ENCODE peak calls at places on chromosomes 16 and 17, in seven cellular contexts. V is HL-60, G is esophagus muscularis mucosa, T is psoas muscle, F is uterus, P is SK-N-SH, O is breast epithelium. W is an unnamed sample.

GRCh38 chr17:10814083-10814482 is 10.2 kb upstream of the TMEM238L start:
- DNase-seq in V (no peak), O (no peak), T (no peak), G (no peak), P (no peak), F (no peak), W (no peak)

GRCh38 chr17:77810536-77810935 is 148.0 kb upstream of the TNRC6C start:
- DNase-seq in T (peak), O (no peak), V (no peak), P (no peak), F (peak), G (no peak), W (no peak)

GRCh38 chr17:7882629-7883028 is 6.0 kb upstream of the CHD3 start:
- DNase-seq in O (no peak), P (no peak), V (no peak), F (no peak), G (no peak), T (no peak), W (no peak)

GRCh38 chr17:81964081-81964849 is 3.3 kb upstream of the NOTUM start:
- DNase-seq in F (no peak), G (no peak), O (no peak), P (no peak), T (no peak), V (no peak), W (no peak)

GRCh38 chr17:72349508-72350472 is 229.0 kb downstream of the SOX9 start:
- DNase-seq in P (peak), G (no peak), O (no peak), V (no peak), F (no peak), T (no peak), W (no peak)

GRCh38 chr17:50988427-50988826 is 122.3 kb upstream of the TOB1 start:
- DNase-seq in F (no peak), G (no peak), P (no peak), V (no peak), T (no peak), O (no peak), W (no peak)

GRCh38 chr16:56279132-56279531 is 87.8 kb downstream of the GNAO1 start:
- DNase-seq in V (no peak), O (peak), G (no peak), T (no peak), F (no peak), P (no peak), W (peak)

GRCh38 chr16:5504028-5504758 is 406.6 kb upstream of the EEF2KMT start:
- DNase-seq in F (no peak), G (no peak), V (no peak), P (peak), O (no peak), T (no peak), W (no peak)

DNA sequence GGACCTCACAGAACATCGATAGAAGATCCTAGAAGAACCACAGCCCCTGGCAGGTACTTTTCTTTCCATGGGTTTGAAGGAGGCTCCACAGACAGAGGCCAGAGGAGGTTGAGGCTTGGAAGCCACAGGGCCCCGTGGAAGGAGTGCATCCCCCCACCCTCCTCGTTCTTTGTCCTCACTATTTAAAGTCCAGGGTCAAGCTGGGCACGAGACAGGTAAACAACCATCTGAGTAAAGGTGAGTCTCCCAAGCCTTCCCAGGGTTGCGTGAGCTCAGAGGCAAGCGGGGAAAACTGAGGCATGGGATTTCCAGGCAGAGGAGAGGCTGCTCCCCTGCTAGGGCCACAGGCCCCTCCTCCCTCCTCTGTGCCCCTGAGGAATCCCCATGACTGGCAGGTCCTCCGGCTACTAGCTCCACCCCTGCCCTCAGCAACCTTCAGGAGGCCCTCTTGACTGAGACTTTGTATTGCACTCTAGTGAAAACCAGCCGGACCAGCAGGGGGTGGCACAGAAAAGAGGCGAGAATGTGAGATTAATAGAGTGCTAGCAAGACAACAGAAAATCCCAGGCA is 927 bp upstream of the SULT1A2 start:
- DNase-seq in V (no peak), G (no peak), P (no peak), T (no peak), F (no peak), O (no peak), W (no peak)
- H3K4me3 ChIP-seq in V (no peak), G (no peak), P (no peak), T (no peak), F (no peak), O (no peak), W (no peak)

DNA sequence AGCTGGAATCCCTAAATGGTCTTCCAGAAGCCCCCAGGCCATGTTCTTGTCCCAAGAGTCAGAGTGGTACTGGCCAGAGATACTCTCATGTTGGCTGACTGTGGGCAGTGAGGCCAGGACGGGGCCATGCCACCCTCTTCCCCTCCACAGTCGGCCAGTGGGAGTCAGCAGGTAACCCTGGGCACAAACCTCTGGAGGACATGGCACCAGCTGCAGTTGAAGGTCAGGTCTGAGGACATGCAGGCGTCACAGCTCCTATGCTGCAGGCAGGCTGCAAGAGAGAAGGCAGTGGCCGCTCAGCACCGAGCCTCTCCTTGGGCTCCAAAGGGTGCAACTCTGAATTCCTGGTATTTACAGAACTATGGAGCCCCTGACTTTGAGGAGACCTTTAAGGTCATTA is 68.2 kb downstream of the PLXDC1 start:
- DNase-seq in O (no peak), V (no peak), F (no peak), G (no peak), T (no peak), P (no peak), W (no peak)
- H3K27ac ChIP-seq in O (peak), V (no peak), F (peak), G (peak), T (peak), P (no peak), W (no peak)

GRCh38 chr16:78227855-78228254 is 128.4 kb downstream of the WWOX start:
- DNase-seq in F (no peak), V (no peak), O (no peak), T (no peak), G (peak), P (peak), W (no peak)
- TF ChIP-seq CTCF in F (peak), V (no peak), O (no peak), T (peak), G (no peak), P (peak), W (no peak)

GRCh38 chr17:42422412-42422957 is 571 bp downstream of the CAVIN1 start:
- DNase-seq in O (peak), F (no peak), P (peak), V (peak), T (peak), G (no peak), W (no peak)

GRCh38 chr17:42424991-42425610 is 2.0 kb upstream of the CAVIN1 start:
- DNase-seq in G (no peak), T (no peak), O (no peak), V (no peak), F (no peak), P (no peak), W (no peak)

GRCh38 chr17:42423766-42424165 is 710 bp upstream of the CAVIN1 start:
- DNase-seq in P (no peak), T (no peak), G (no peak), F (no peak), V (no peak), O (peak), W (no peak)

GRCh38 chr17:42421479-42422332 is 1.4 kb downstream of the CAVIN1 start:
- DNase-seq in V (no peak), T (peak), O (peak), F (peak), P (peak), G (no peak), W (no peak)

GRCh38 chr17:42422958-42423712 is at the start of gene CAVIN1:
- DNase-seq in F (peak), O (peak), V (no peak), T (peak), P (peak), G (peak), W (no peak)
- H3K4me3 ChIP-seq in F (peak), O (peak), V (no peak), T (peak), P (peak), G (peak), W (peak)

GRCh38 chr17:48297825-48298224 is 132.2 kb downstream of the SKAP1 start:
- DNase-seq in T (no peak), G (no peak), V (no peak), F (no peak), P (no peak), O (no peak), W (no peak)

GRCh38 chr17:48293319-48294192 is 136.5 kb downstream of the SKAP1 start:
- DNase-seq in G (no peak), O (no peak), V (no peak), P (no peak), T (no peak), F (no peak), W (no peak)

GRCh38 chr17:48294193-48294909 is 135.7 kb downstream of the SKAP1 start:
- DNase-seq in G (no peak), F (no peak), O (no peak), P (no peak), T (no peak), V (no peak), W (no peak)

GRCh38 chr17:48296453-48296852 is 133.6 kb downstream of the SKAP1 start:
- DNase-seq in F (no peak), O (no peak), G (no peak), T (no peak), P (no peak), V (no peak), W (no peak)

DNA sequence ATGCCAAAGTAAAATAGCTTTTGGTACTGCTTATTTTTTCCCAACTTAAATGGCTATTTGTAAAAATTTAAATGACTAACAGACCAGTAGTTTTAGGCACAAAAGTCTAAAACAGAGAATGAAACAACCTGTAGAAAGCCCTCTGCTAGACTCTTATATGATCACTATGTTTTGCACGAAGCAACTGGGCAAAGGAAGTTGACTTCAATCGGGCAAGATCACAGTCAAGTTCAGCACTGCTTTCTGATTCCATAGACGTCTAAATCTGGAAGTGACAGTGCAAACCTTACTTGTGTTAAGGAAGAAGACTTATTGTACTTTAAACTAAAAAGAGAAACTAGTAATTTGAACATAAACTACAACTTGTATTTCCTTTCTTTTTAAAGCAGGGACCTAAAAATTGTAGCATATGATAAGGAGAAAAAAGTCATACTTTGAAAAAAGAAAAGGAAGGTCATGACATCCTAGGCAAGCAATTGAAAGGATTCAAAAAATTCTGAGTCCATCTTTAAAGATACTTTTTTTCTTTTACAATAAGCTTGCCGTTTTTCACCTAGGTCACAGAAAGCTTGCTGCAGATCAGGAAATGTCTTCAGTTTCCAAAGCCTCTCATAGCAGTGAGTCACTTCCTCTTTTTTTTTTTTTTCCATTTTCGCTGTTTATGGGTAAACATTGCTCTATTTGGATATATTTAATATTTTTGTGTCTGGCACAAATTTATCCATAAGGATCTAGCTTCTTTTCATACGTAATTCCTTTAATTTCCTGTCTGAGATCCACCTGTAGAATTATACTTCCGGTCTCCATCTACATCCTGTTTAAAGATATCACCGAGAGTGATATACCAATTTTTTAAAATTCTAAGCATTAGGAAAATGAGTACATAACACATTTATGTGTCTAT is 134.8 kb downstream of the SKAP1 start:
- DNase-seq in F (no peak), G (no peak), O (no peak), T (no peak), P (no peak), V (no peak), W (no peak)
- H3K27ac ChIP-seq in F (no peak), G (no peak), O (peak), T (peak), P (no peak), V (peak), W (peak)

GRCh38 chr17:39357488-39357887 is 43.9 kb downstream of the FBXL20 start:
- DNase-seq in F (no peak), P (no peak), T (no peak), O (no peak), G (no peak), V (no peak), W (no peak)

GRCh38 chr17:39351508-39351907 is 49.9 kb downstream of the FBXL20 start:
- DNase-seq in P (no peak), O (no peak), T (no peak), G (no peak), V (no peak), F (no peak), W (no peak)

GRCh38 chr17:39352986-39353385 is 48.4 kb downstream of the FBXL20 start:
- DNase-seq in O (no peak), P (no peak), V (no peak), G (no peak), T (no peak), F (no peak), W (no peak)

GRCh38 chr17:39349246-39349645 is 52.2 kb downstream of the FBXL20 start:
- DNase-seq in O (no peak), P (no peak), T (no peak), F (no peak), G (no peak), V (no peak), W (no peak)

DNA sequence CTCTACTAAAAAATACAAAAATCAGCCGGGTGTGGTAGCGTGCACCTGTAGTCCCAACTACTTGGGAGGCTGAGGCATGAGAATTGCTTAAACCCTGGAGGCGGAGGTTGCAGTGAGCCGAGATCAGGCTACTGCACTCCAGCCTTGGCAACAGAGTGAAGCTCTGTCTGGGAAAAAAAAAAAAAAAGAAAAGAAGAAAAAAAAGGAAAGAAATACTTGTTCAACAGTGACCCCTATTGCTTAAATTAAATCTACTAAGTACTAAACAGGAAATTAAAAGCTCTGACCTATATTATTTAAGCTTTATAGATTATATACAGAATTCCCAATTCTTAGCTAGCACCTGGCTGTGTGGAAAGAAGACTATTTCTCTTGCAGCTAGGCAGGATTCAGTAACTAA is 48.9 kb downstream of the FBXL20 start:
- DNase-seq in T (no peak), F (no peak), P (no peak), G (no peak), V (no peak), O (no peak), W (no peak)
- TF ChIP-seq CTCF in T (no peak), F (no peak), P (peak), G (no peak), V (no peak), O (no peak), W (no peak)

DNA sequence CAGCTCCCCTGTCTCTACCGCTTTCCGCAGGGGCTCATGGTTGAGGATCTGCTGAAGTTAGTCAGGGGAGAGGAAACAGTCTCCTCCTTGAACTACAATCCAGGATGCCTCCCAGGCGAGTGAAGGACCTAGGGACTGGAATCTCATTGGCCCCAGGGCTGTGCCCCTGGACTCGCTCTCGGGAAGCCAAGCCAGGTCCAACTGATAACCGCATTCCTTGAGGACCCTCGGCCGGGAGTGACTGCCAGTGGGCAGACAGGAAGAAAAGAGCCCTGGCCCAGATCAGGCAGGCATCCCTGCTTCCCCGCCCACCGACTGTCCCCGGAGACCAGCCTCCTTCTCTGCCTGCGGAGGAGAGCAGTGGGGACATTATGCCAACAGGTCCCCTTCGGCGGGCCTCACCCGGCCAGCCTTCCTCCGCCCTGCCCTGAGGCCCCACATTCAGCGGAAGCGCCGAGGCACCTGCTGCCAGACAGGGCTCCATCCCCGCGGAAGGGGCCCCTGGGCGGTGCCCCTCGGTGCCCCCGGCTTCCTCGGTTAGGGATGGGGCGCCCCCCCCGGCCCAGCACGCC is 776 bp downstream of the LRRC75A start:
- DNase-seq in V (no peak), T (peak), G (no peak), F (no peak), P (peak), O (no peak), W (peak)
- H3K4me3 ChIP-seq in V (peak), T (peak), G (peak), F (peak), P (peak), O (peak), W (peak)

GRCh38 chr17:65064452-65065019 is 8.0 kb upstream of the GNA13 start:
- DNase-seq in V (no peak), P (no peak), O (no peak), F (no peak), T (no peak), G (no peak), W (no peak)

GRCh38 chr17:65060855-65061254 is 4.3 kb upstream of the GNA13 start:
- DNase-seq in T (no peak), F (no peak), G (no peak), P (no peak), V (no peak), O (no peak), W (no peak)

GRCh38 chr17:65058615-65059014 is 2.1 kb upstream of the GNA13 start:
- DNase-seq in O (no peak), P (no peak), T (no peak), G (no peak), F (no peak), V (no peak), W (no peak)

GRCh38 chr17:65062168-65062915 is 5.8 kb upstream of the GNA13 start:
- DNase-seq in F (no peak), P (peak), G (no peak), T (no peak), V (no peak), O (no peak), W (no peak)

DNA sequence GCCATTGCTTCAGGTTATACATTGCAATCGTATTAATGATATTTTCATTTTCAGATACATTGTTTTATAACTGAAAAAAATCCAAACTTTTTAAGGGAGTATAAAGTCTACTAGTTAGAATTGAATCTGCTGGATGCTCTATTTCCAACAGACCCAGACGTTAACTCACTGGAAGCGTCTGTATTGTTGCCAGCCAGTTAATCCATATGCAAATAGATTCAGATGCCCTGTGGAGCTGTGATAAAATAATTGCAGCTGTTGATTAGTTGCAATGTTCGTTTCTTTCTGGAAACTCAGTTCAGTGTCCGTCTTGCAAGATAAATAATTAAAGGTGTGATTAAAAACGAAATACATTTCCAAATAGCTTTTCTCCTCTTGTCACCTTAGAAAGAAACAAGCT is 5.1 kb upstream of the GNA13 start:
- DNase-seq in G (no peak), F (no peak), P (no peak), O (no peak), V (no peak), T (no peak), W (no peak)
- H3K27ac ChIP-seq in G (peak), F (no peak), P (no peak), O (peak), V (no peak), T (no peak), W (no peak)

GRCh38 chr16:78659216-78659615 is 559.8 kb downstream of the WWOX start:
- DNase-seq in O (no peak), T (no peak), F (no peak), V (no peak), P (peak), G (no peak), W (no peak)

GRCh38 chr16:78654929-78655328 is 555.5 kb downstream of the WWOX start:
- DNase-seq in F (no peak), G (no peak), O (no peak), P (peak), V (no peak), T (no peak), W (no peak)

GRCh38 chr16:78659668-78660217 is 560.3 kb downstream of the WWOX start:
- DNase-seq in F (no peak), O (no peak), G (no peak), T (no peak), V (no peak), P (no peak), W (no peak)

GRCh38 chr16:78655481-78656114 is 556.1 kb downstream of the WWOX start:
- DNase-seq in T (no peak), V (no peak), P (peak), O (no peak), G (no peak), F (no peak), W (no peak)

DNA sequence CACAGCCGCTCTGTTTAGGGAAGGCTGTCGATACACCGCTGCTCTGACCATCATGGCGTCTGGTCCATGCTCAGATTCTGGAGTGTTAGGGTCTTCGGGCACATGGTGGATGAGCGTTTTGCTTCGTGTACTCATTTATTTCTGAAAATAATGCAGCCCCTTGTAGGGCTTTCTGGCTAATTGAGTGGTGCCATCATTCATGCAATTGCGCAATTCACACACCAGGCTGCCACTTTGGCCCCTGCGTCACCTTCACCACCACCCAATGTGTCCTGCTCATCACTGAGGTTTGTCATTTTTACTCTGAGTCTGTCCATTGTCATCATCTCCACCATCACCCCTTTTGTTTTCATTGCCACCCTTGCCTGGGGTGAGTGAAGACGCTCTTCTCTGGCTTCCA is 557.4 kb downstream of the WWOX start:
- DNase-seq in F (no peak), V (no peak), O (no peak), G (no peak), T (no peak), P (no peak), W (no peak)
- TF ChIP-seq CTCF in F (no peak), V (no peak), O (no peak), G (no peak), T (no peak), P (no peak), W (no peak)